ENCODE peak calls at places on chromosome 1, in nine cellular contexts. C, O, L, Z, H, R, F, A and N are unnamed samples.

GRCh38 chr1:2412773-2413494 is 570 bp upstream of the PEX10 start:
- DNase-seq in C (no peak), H (peak), L (peak), A (no peak), F (peak), Z (no peak), O (peak), R (no peak), N (no peak)

GRCh38 chr1:37315236-37315870 is 159.0 kb upstream of the ZC3H12A start:
- DNase-seq in C (no peak), F (no peak), R (no peak), L (no peak), O (no peak), Z (no peak), H (no peak), A (no peak), N (no peak)

GRCh38 chr1:2152914-2153313 is 41.7 kb downstream of the FAAP20 start:
- DNase-seq in A (no peak), C (no peak), H (no peak), Z (no peak), L (no peak), F (no peak), R (no peak), O (no peak), N (no peak)

GRCh38 chr1:215475719-215476525 is 91.2 kb upstream of the KCTD3 start:
- DNase-seq in H (no peak), O (no peak), F (no peak), R (no peak), L (no peak), A (peak), C (peak), Z (peak), N (no peak)

GRCh38 chr1:71030021-71030420 is 17.6 kb downstream of the PTGER3 start:
- DNase-seq in L (no peak), C (no peak), R (no peak), H (no peak), A (no peak), O (no peak), F (no peak), Z (no peak), N (no peak)

GRCh38 chr1:178004926-178005391 is 35.1 kb upstream of the SEC16B start:
- DNase-seq in Z (peak), C (no peak), R (no peak), F (no peak), A (no peak), H (no peak), L (no peak), O (no peak), N (no peak)

GRCh38 chr1:212186427-212187207 is 98.6 kb upstream of the PPP2R5A start:
- DNase-seq in L (no peak), Z (no peak), F (no peak), C (no peak), R (no peak), O (no peak), A (peak), H (no peak), N (no peak)

GRCh38 chr1:150566589-150567340 is 12.6 kb downstream of the MCL1 start:
- DNase-seq in Z (no peak), A (no peak), L (no peak), C (no peak), R (peak), H (no peak), F (no peak), O (no peak), N (no peak)

GRCh38 chr1:228793032-228793431 is 57.8 kb downstream of the RHOU start:
- DNase-seq in O (peak), F (no peak), Z (no peak), H (no peak), C (no peak), A (no peak), R (no peak), L (no peak), N (no peak)

GRCh38 chr1:165560834-165561233 is 17.0 kb downstream of the LRRC52 start:
- DNase-seq in R (no peak), L (no peak), H (peak), O (no peak), C (no peak), Z (no peak), A (peak), F (no peak), N (no peak)

GRCh38 chr1:186474208-186474607 is 13.3 kb upstream of the PDC start:
- DNase-seq in L (no peak), C (no peak), A (peak), Z (peak), O (no peak), R (no peak), H (no peak), F (no peak), N (no peak)

GRCh38 chr1:115976062-115976899 is at the start of gene SLC22A15:
- DNase-seq in A (peak), C (peak), H (peak), O (peak), R (peak), Z (peak), L (peak), F (peak), N (peak)

GRCh38 chr1:202133016-202133415 is 10.3 kb downstream of the GPR37L1 start:
- DNase-seq in Z (no peak), A (no peak), O (no peak), L (no peak), C (no peak), F (no peak), H (no peak), R (peak), N (no peak)

GRCh38 chr1:36396359-36396758 is 1.3 kb downstream of the LSM10 start:
- DNase-seq in H (no peak), A (no peak), R (no peak), L (no peak), F (no peak), O (no peak), Z (no peak), C (no peak), N (no peak)

GRCh38 chr1:236489710-236490377 is 33.9 kb upstream of the LGALS8 start:
- DNase-seq in F (no peak), R (no peak), L (peak), O (no peak), A (peak), C (peak), Z (peak), H (no peak), N (no peak)

GRCh38 chr1:18480315-18481189 is at the start of gene KLHDC7A:
- DNase-seq in R (peak), L (no peak), A (no peak), O (no peak), F (peak), Z (no peak), H (no peak), C (no peak), N (no peak)

GRCh38 chr1:9544926-9545325 is 5.7 kb downstream of the SLC25A33 start:
- DNase-seq in R (no peak), O (no peak), C (no peak), H (no peak), F (no peak), A (no peak), Z (no peak), L (no peak), N (no peak)

GRCh38 chr1:108829498-108829916 is 27.4 kb downstream of the AKNAD1 start:
- DNase-seq in L (no peak), A (no peak), O (no peak), R (no peak), C (no peak), Z (peak), F (no peak), H (no peak), N (no peak)

GRCh38 chr1:9426291-9426711 is 113.0 kb upstream of the SLC25A33 start:
- DNase-seq in C (no peak), R (no peak), H (no peak), A (no peak), Z (no peak), L (no peak), F (no peak), O (peak), N (peak)

GRCh38 chr1:43930168-43930948 is 3.2 kb upstream of the ARTN start:
- DNase-seq in L (no peak), Z (no peak), H (no peak), C (no peak), O (no peak), R (no peak), F (no peak), A (no peak), N (no peak)

GRCh38 chr1:49626474-49626873 is 397.3 kb downstream of the AGBL4 start:
- DNase-seq in F (no peak), R (no peak), O (no peak), L (no peak), Z (no peak), C (no peak), H (no peak), A (no peak), N (no peak)

GRCh38 chr1:82944192-82944591 is 1054.7 kb downstream of the TTLL7 start:
- DNase-seq in C (no peak), A (no peak), H (no peak), F (no peak), L (no peak), O (no peak), R (no peak), Z (peak), N (no peak)

GRCh38 chr1:34781844-34782391 is 904 bp downstream of the GJB3 start:
- DNase-seq in L (no peak), F (peak), H (no peak), A (no peak), O (no peak), R (peak), C (no peak), Z (no peak), N (no peak)

GRCh38 chr1:110628356-110629105 is 22.4 kb upstream of the KCNA2 start:
- DNase-seq in R (no peak), A (no peak), F (no peak), O (peak), Z (no peak), L (no peak), C (no peak), H (no peak), N (no peak)

GRCh38 chr1:54950361-54951163 is 29.9 kb upstream of the TMEM61 start:
- DNase-seq in R (peak), Z (peak), L (peak), C (peak), A (peak), F (peak), O (peak), H (peak), N (no peak)

GRCh38 chr1:226702318-226702956 is 36.6 kb downstream of the ITPKB start:
- DNase-seq in A (peak), H (no peak), L (no peak), C (no peak), R (no peak), F (no peak), O (no peak), Z (peak), N (no peak)

GRCh38 chr1:3442901-3443300 is 11.6 kb upstream of the ARHGEF16 start:
- DNase-seq in O (no peak), L (no peak), Z (no peak), C (no peak), A (no peak), F (no peak), H (no peak), R (no peak), N (no peak)

GRCh38 chr1:101130673-101131072 is 105.1 kb upstream of the DPH5 start:
- DNase-seq in F (no peak), O (no peak), Z (no peak), C (peak), R (no peak), H (no peak), L (no peak), A (no peak), N (no peak)